ENCODE peak calls at places on chromosomes 4 and X, in four cellular contexts. G, P, O and S are unnamed samples.
A peak's percentile ranks its signal among the peaks of the same experiment; 100 is the strongest.

GRCh38 chr4:184444953-184445309 is 29.4 kb downstream of the IRF2 start:
- DNase-seq in G (no peak), P (no peak), O (peak; percentile 6), S (no peak)

GRCh38 chrX:65608021-65608420 is 59.4 kb upstream of the MSN start:
- DNase-seq in G (no peak), P (no peak), O (no peak), S (no peak)

GRCh38 chr4:7842384-7843279 is 97.0 kb downstream of the AFAP1 start:
- DNase-seq in G (no peak), P (peak; percentile 94), O (no peak), S (no peak)

GRCh38 chr4:87521757-87522374 is 7.3 kb downstream of the SPARCL1 start:
- DNase-seq in G (no peak), P (no peak), O (no peak), S (no peak)

GRCh38 chr4:153900426-153900825 is 111.5 kb upstream of the SFRP2 start:
- DNase-seq in G (no peak), P (no peak), O (no peak), S (no peak)

GRCh38 chrX:70826715-70827114 is 81.8 kb downstream of the TEX11 start:
- DNase-seq in G (no peak), P (no peak), O (no peak), S (no peak)

GRCh38 chr4:6701371-6701770 is 7.7 kb downstream of the S100P start:
- DNase-seq in G (no peak), P (no peak), O (no peak), S (no peak)

GRCh38 chr4:105859233-105859632 is 36.0 kb upstream of the NPNT start:
- DNase-seq in G (no peak), P (no peak), O (no peak), S (no peak)

GRCh38 chr4:151599876-151600275 is 160.9 kb downstream of the GATB start:
- DNase-seq in G (no peak), P (no peak), O (no peak), S (no peak)